ENCODE peak calls at places on chromosomes 12 and 14, in five cellular contexts. One of them, this sample, is unnamed.

GRCh38 chr12:41943671-41944070 is 201.0 kb downstream of the GXYLT1 start:
- DNase-seq in H1: no peak
- DNase-seq in A549: no peak
- DNase-seq in HepG2: no peak
- DNase-seq in K562: no peak
- DNase-seq in this sample: no peak

GRCh38 chr12:30996255-30996654 is 69.7 kb downstream of the TSPAN11 start:
- DNase-seq in HepG2: no peak
- DNase-seq in A549: no peak
- DNase-seq in H1: no peak
- DNase-seq in K562: no peak
- DNase-seq in this sample: peak

GRCh38 chr12:46982629-46983392 is 96.6 kb upstream of the PCED1B start:
- DNase-seq in HepG2: no peak
- DNase-seq in H1: no peak
- DNase-seq in A549: no peak
- DNase-seq in K562: no peak
- DNase-seq in this sample: no peak

GRCh38 chr14:58668848-58669480 is 31.2 kb downstream of the DACT1 start:
- DNase-seq in A549: no peak
- DNase-seq in H1: no peak
- DNase-seq in K562: no peak
- DNase-seq in HepG2: no peak
- DNase-seq in this sample: no peak

GRCh38 chr14:40445020-40445419 is 1012.8 kb upstream of the FBXO33 start:
- DNase-seq in K562: no peak
- DNase-seq in H1: no peak
- DNase-seq in HepG2: no peak
- DNase-seq in A549: no peak
- DNase-seq in this sample: no peak

GRCh38 chr14:72434856-72435255 is 459.0 kb downstream of the DPF3 start:
- DNase-seq in A549: no peak
- DNase-seq in H1: no peak
- DNase-seq in HepG2: no peak
- DNase-seq in K562: no peak
- DNase-seq in this sample: no peak

GRCh38 chr12:108004368-108004767 is 124.7 kb upstream of the WSCD2 start:
- DNase-seq in K562: peak
- DNase-seq in H1: no peak
- DNase-seq in A549: no peak
- DNase-seq in HepG2: no peak
- DNase-seq in this sample: no peak

GRCh38 chr14:86305058-86305457 is 775.1 kb downstream of the FLRT2 start:
- DNase-seq in K562: no peak
- DNase-seq in A549: no peak
- DNase-seq in HepG2: no peak
- DNase-seq in H1: no peak
- DNase-seq in this sample: no peak

GRCh38 chr12:19288603-19289244 is 150.6 kb upstream of the AEBP2 start:
- DNase-seq in K562: peak
- DNase-seq in HepG2: peak
- DNase-seq in A549: peak
- DNase-seq in H1: no peak
- DNase-seq in this sample: peak

GRCh38 chr14:67187210-67187609 is 2.0 kb upstream of the GARIN2 start:
- DNase-seq in H1: no peak
- DNase-seq in HepG2: peak
- DNase-seq in K562: no peak
- DNase-seq in A549: peak
- DNase-seq in this sample: peak

GRCh38 chr12:1591543-1591942 is 2.8 kb downstream of the FBXL14 start:
- DNase-seq in HepG2: no peak
- DNase-seq in A549: no peak
- DNase-seq in K562: no peak
- DNase-seq in H1: no peak
- DNase-seq in this sample: no peak

GRCh38 chr12:41850046-41850445 is 294.6 kb downstream of the GXYLT1 start:
- DNase-seq in K562: no peak
- DNase-seq in H1: no peak
- DNase-seq in HepG2: no peak
- DNase-seq in A549: no peak
- DNase-seq in this sample: peak

DNA sequence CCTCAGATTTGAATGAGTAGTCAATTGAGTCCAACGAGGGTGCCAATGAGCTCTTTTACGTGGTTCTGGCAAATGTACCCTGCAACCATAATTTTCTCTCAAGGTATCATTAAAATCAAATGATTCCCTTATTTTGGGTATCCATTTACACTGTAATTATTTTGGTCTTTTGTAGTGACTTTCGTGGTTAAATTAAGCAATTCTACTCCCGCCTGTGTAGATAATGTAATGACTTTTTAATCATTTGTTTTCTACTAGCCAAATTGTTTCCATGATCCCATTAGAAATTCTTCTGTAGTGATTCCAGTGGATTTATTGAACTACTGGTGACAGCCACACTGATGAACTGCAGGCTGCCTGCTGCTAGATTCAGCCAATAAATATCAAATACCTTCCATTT is 96.0 kb downstream of the WIF1 start:
- DNase-seq in HepG2: no peak
- DNase-seq in K562: no peak
- DNase-seq in H1: no peak
- DNase-seq in A549: no peak
- DNase-seq in this sample: no peak
- H3K4me2 ChIP-seq in HepG2: no peak
- H3K4me2 ChIP-seq in K562: no peak
- H3K4me2 ChIP-seq in H1: no peak
- H3K4me2 ChIP-seq in A549: no peak
- H3K4me2 ChIP-seq in this sample: no peak

GRCh38 chr14:88852632-88853031 is 28.2 kb downstream of the TTC8 start:
- DNase-seq in K562: no peak
- DNase-seq in H1: no peak
- DNase-seq in A549: no peak
- DNase-seq in HepG2: no peak
- DNase-seq in this sample: no peak
- TF ChIP-seq JUN in K562: no peak
- TF ChIP-seq JUN in H1: no peak
- TF ChIP-seq JUN in A549: no peak
- TF ChIP-seq JUN in HepG2: no peak
- TF ChIP-seq JUN in this sample: no peak

GRCh38 chr12:92735131-92735721 is 32.4 kb downstream of the PLEKHG7 start:
- DNase-seq in A549: peak
- DNase-seq in HepG2: no peak
- DNase-seq in K562: no peak
- DNase-seq in H1: no peak
- DNase-seq in this sample: peak
- H3K4me2 ChIP-seq in A549: peak
- H3K4me2 ChIP-seq in HepG2: no peak
- H3K4me2 ChIP-seq in K562: no peak
- H3K4me2 ChIP-seq in H1: no peak
- H3K4me2 ChIP-seq in this sample: no peak

GRCh38 chr14:69107407-69108003 is 45.4 kb downstream of the DCAF5 start:
- DNase-seq in H1: no peak
- DNase-seq in K562: peak
- DNase-seq in A549: peak
- DNase-seq in HepG2: peak
- DNase-seq in this sample: peak
- TF ChIP-seq JUN in H1: no peak
- TF ChIP-seq JUN in K562: no peak
- TF ChIP-seq JUN in A549: no peak
- TF ChIP-seq JUN in HepG2: no peak
- TF ChIP-seq JUN in this sample: no peak

DNA sequence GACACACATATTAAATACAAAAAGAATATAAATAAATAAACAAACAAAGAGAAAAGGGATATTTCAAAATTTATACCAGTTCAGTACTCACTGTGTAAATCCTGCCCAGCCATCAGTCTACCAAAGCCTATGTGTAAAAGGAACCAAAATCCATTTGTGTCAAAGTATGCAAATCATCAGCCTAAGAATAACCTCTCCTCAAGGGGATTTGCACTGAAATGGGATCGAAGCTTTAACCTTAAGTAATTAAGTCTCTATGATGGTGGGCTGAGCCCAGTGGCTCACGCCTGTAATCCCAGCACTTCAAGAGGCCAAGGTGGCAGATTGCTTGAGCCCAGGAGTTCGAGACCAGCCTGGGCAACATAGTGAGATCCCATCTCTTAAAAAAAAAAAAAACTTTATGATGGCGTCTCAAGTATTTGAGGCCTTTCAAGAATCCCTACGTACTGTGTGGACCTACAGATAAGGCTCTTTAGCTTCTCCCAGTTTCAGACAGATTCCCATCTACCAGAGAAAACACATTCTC is 57.8 kb upstream of the METAP2 start:
- DNase-seq in H1: no peak
- DNase-seq in K562: no peak
- DNase-seq in A549: no peak
- DNase-seq in HepG2: no peak
- DNase-seq in this sample: no peak
- H3K4me2 ChIP-seq in H1: no peak
- H3K4me2 ChIP-seq in K562: no peak
- H3K4me2 ChIP-seq in A549: no peak
- H3K4me2 ChIP-seq in HepG2: no peak
- H3K4me2 ChIP-seq in this sample: no peak

GRCh38 chr12:56468216-56469006 is at the start of gene SPRYD4:
- DNase-seq in A549: peak
- DNase-seq in H1: peak
- DNase-seq in K562: peak
- DNase-seq in HepG2: peak
- DNase-seq in this sample: peak

GRCh38 chr12:56474389-56474788 is 6.0 kb downstream of the SPRYD4 start:
- DNase-seq in K562: no peak
- DNase-seq in H1: no peak
- DNase-seq in A549: no peak
- DNase-seq in HepG2: no peak
- DNase-seq in this sample: no peak

DNA sequence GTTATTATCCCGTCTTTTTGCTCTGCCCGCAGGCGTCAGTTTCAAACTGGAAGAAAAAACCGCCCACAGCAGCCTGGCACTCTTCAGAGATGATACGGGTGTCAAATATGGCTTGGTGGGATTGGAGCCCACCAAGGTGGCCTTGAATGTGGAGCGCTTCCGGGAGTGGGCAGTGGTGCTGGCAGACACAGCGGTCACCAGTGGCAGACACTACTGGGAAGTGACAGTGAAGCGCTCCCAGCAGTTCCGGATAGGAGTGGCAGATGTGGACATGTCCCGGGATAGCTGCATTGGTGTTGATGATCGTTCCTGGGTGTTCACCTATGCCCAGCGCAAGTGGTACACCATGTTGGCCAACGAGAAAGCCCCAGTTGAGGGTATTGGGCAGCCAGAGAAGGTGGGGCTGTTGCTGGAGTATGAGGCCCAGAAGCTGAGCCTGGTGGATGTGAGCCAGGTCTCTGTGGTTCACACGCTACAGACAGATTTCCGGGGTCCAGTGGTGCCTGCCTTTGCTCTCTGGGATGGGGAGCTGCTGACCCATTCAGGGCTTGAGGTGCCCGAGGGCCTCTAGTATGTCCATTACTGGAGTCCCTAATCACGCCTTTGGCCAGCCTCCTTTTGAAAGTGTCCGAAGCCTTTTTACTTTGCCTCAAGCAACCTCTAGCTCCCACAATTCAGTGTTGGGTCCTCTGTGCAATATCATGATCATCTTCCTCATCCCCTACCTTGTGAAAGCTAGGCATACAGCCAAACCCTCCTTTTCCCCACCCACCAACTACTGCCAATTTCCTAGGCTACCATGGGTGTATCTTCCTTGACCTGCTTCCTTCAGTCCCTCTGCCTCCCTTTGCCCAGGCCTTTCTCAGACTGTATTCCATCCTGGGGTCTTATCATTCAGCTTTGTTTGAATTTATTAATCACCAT is 891 bp downstream of the SPRYD4 start:
- DNase-seq in H1: no peak
- DNase-seq in K562: peak
- DNase-seq in A549: no peak
- DNase-seq in HepG2: no peak
- DNase-seq in this sample: no peak
- TF ChIP-seq JUN in H1: no peak
- TF ChIP-seq JUN in K562: no peak
- TF ChIP-seq JUN in A549: no peak
- TF ChIP-seq JUN in HepG2: no peak
- TF ChIP-seq JUN in this sample: no peak

GRCh38 chr12:25386823-25387134 is 136.1 kb upstream of the KRAS start:
- DNase-seq in K562: no peak
- DNase-seq in HepG2: no peak
- DNase-seq in H1: no peak
- DNase-seq in A549: no peak
- DNase-seq in this sample: no peak
- H3K4me2 ChIP-seq in K562: peak
- H3K4me2 ChIP-seq in HepG2: peak
- H3K4me2 ChIP-seq in H1: peak
- H3K4me2 ChIP-seq in A549: peak
- H3K4me2 ChIP-seq in this sample: peak

This sample was measured in endothelial cell of umbilical vein.